ENCODE peak calls at places on chromosomes 7 and 10, in seven cellular contexts. One of them, this sample, is unnamed.

GRCh38 chr10:125054216-125054615 is 106.1 kb downstream of the CTBP2 start:
- DNase-seq in astrocyte: no peak
- DNase-seq in PC-3: no peak
- DNase-seq in K562: peak
- DNase-seq in mesendoderm: no peak
- DNase-seq in mammary epithelial cell: no peak
- DNase-seq in HCT116: no peak
- DNase-seq in this sample: no peak

GRCh38 chr7:43289826-43290225 is 177.4 kb downstream of the HECW1 start:
- DNase-seq in astrocyte: no peak
- DNase-seq in PC-3: no peak
- DNase-seq in K562: no peak
- DNase-seq in mesendoderm: peak
- DNase-seq in mammary epithelial cell: no peak
- DNase-seq in HCT116: no peak
- DNase-seq in this sample: no peak

GRCh38 chr7:79666472-79666871 is 213.0 kb upstream of the MAGI2 start:
- DNase-seq in astrocyte: no peak
- DNase-seq in PC-3: no peak
- DNase-seq in K562: no peak
- DNase-seq in mesendoderm: no peak
- DNase-seq in mammary epithelial cell: no peak
- DNase-seq in HCT116: no peak
- DNase-seq in this sample: no peak

GRCh38 chr7:4634166-4634565 is 47.9 kb upstream of the FOXK1 start:
- DNase-seq in astrocyte: peak
- DNase-seq in PC-3: no peak
- DNase-seq in K562: no peak
- DNase-seq in mesendoderm: no peak
- DNase-seq in mammary epithelial cell: no peak
- DNase-seq in HCT116: no peak
- DNase-seq in this sample: no peak

GRCh38 chr7:34939175-34939574 is 98.1 kb downstream of the DPY19L1 start:
- DNase-seq in astrocyte: peak
- DNase-seq in PC-3: peak
- DNase-seq in K562: no peak
- DNase-seq in mesendoderm: peak
- DNase-seq in mammary epithelial cell: no peak
- DNase-seq in HCT116: no peak
- DNase-seq in this sample: no peak

GRCh38 chr10:7337431-7338171 is 73.2 kb downstream of the SFMBT2 start:
- DNase-seq in astrocyte: no peak
- DNase-seq in PC-3: no peak
- DNase-seq in K562: no peak
- DNase-seq in mesendoderm: no peak
- DNase-seq in mammary epithelial cell: no peak
- DNase-seq in HCT116: no peak
- DNase-seq in this sample: no peak

GRCh38 chr10:21047511-21047910 is 150.4 kb upstream of the NEBL start:
- DNase-seq in astrocyte: peak
- DNase-seq in PC-3: peak
- DNase-seq in K562: no peak
- DNase-seq in mesendoderm: no peak
- DNase-seq in mammary epithelial cell: no peak
- DNase-seq in HCT116: no peak
- DNase-seq in this sample: peak

GRCh38 chr7:63900394-63901203 is 98.0 kb upstream of the ZNF722 start:
- DNase-seq in astrocyte: no peak
- DNase-seq in PC-3: peak
- DNase-seq in K562: peak
- DNase-seq in mesendoderm: no peak
- DNase-seq in mammary epithelial cell: no peak
- DNase-seq in HCT116: no peak
- DNase-seq in this sample: peak

GRCh38 chr10:5976689-5977470 is 463 bp downstream of the IL15RA start:
- DNase-seq in astrocyte: peak
- DNase-seq in PC-3: peak
- DNase-seq in K562: peak
- DNase-seq in mesendoderm: peak
- DNase-seq in mammary epithelial cell: peak
- DNase-seq in HCT116: peak
- DNase-seq in this sample: no peak

GRCh38 chr7:114048386-114049235 is 129.8 kb upstream of the PPP1R3A start:
- DNase-seq in astrocyte: peak
- DNase-seq in PC-3: peak
- DNase-seq in K562: no peak
- DNase-seq in mesendoderm: no peak
- DNase-seq in mammary epithelial cell: no peak
- DNase-seq in HCT116: no peak
- DNase-seq in this sample: peak

GRCh38 chr10:20166291-20166690 is 350.1 kb downstream of the PLXDC2 start:
- DNase-seq in astrocyte: no peak
- DNase-seq in PC-3: no peak
- DNase-seq in K562: no peak
- DNase-seq in mesendoderm: no peak
- DNase-seq in mammary epithelial cell: no peak
- DNase-seq in HCT116: no peak
- DNase-seq in this sample: no peak

GRCh38 chr7:11833431-11833830 is 1.4 kb upstream of the THSD7A start:
- DNase-seq in astrocyte: no peak
- DNase-seq in PC-3: no peak
- DNase-seq in K562: no peak
- DNase-seq in mesendoderm: peak
- DNase-seq in mammary epithelial cell: no peak
- DNase-seq in HCT116: no peak
- DNase-seq in this sample: no peak

GRCh38 chr7:32250494-32251260 is 180.5 kb upstream of the PDE1C start:
- DNase-seq in astrocyte: no peak
- DNase-seq in PC-3: no peak
- DNase-seq in K562: no peak
- DNase-seq in mesendoderm: no peak
- DNase-seq in mammary epithelial cell: no peak
- DNase-seq in HCT116: no peak
- DNase-seq in this sample: no peak

GRCh38 chr10:43953672-43954071 is 305.0 kb upstream of the ZNF32 start:
- DNase-seq in astrocyte: no peak
- DNase-seq in PC-3: no peak
- DNase-seq in K562: no peak
- DNase-seq in mesendoderm: no peak
- DNase-seq in mammary epithelial cell: no peak
- DNase-seq in HCT116: no peak
- DNase-seq in this sample: no peak

GRCh38 chr7:71871446-71871845 is 540.7 kb downstream of the CALN1 start:
- DNase-seq in astrocyte: no peak
- DNase-seq in PC-3: no peak
- DNase-seq in K562: peak
- DNase-seq in mesendoderm: peak
- DNase-seq in mammary epithelial cell: no peak
- DNase-seq in HCT116: no peak
- DNase-seq in this sample: no peak

GRCh38 chr10:48249763-48250351 is 24.6 kb downstream of the FRMPD2 start:
- DNase-seq in astrocyte: no peak
- DNase-seq in PC-3: no peak
- DNase-seq in K562: no peak
- DNase-seq in mesendoderm: no peak
- DNase-seq in mammary epithelial cell: no peak
- DNase-seq in HCT116: no peak
- DNase-seq in this sample: no peak

GRCh38 chr7:13871008-13871407 is 118.5 kb downstream of the ETV1 start:
- DNase-seq in astrocyte: no peak
- DNase-seq in PC-3: no peak
- DNase-seq in K562: no peak
- DNase-seq in mesendoderm: no peak
- DNase-seq in mammary epithelial cell: no peak
- DNase-seq in HCT116: no peak
- DNase-seq in this sample: no peak

GRCh38 chr7:40824461-40824860 is 689.7 kb downstream of the SUGCT start:
- DNase-seq in astrocyte: no peak
- DNase-seq in PC-3: peak
- DNase-seq in K562: no peak
- DNase-seq in mesendoderm: no peak
- DNase-seq in mammary epithelial cell: peak
- DNase-seq in HCT116: no peak
- DNase-seq in this sample: no peak

GRCh38 chr7:133009853-133010252 is 72.0 kb downstream of the CHCHD3 start:
- DNase-seq in astrocyte: no peak
- DNase-seq in PC-3: no peak
- DNase-seq in K562: no peak
- DNase-seq in mesendoderm: no peak
- DNase-seq in mammary epithelial cell: no peak
- DNase-seq in HCT116: no peak
- DNase-seq in this sample: no peak

GRCh38 chr7:37645276-37646040 is 38.1 kb upstream of the GPR141 start:
- DNase-seq in astrocyte: no peak
- DNase-seq in PC-3: no peak
- DNase-seq in K562: no peak
- DNase-seq in mesendoderm: no peak
- DNase-seq in mammary epithelial cell: no peak
- DNase-seq in HCT116: no peak
- DNase-seq in this sample: no peak

GRCh38 chr10:117755615-117756014 is 213.1 kb downstream of the EMX2 start:
- DNase-seq in astrocyte: no peak
- DNase-seq in PC-3: no peak
- DNase-seq in K562: no peak
- DNase-seq in mesendoderm: no peak
- DNase-seq in mammary epithelial cell: no peak
- DNase-seq in HCT116: no peak
- DNase-seq in this sample: no peak

GRCh38 chr7:138796038-138796580 is 1.7 kb upstream of the TMEM213 start:
- DNase-seq in astrocyte: no peak
- DNase-seq in PC-3: no peak
- DNase-seq in K562: no peak
- DNase-seq in mesendoderm: no peak
- DNase-seq in mammary epithelial cell: no peak
- DNase-seq in HCT116: no peak
- DNase-seq in this sample: no peak
- H3K4me2 ChIP-seq in astrocyte: no peak
- H3K4me2 ChIP-seq in PC-3: no peak
- H3K4me2 ChIP-seq in K562: no peak
- H3K4me2 ChIP-seq in mesendoderm: no peak
- H3K4me2 ChIP-seq in mammary epithelial cell: no peak
- H3K4me2 ChIP-seq in HCT116: no peak
- H3K4me2 ChIP-seq in this sample: no peak

DNA sequence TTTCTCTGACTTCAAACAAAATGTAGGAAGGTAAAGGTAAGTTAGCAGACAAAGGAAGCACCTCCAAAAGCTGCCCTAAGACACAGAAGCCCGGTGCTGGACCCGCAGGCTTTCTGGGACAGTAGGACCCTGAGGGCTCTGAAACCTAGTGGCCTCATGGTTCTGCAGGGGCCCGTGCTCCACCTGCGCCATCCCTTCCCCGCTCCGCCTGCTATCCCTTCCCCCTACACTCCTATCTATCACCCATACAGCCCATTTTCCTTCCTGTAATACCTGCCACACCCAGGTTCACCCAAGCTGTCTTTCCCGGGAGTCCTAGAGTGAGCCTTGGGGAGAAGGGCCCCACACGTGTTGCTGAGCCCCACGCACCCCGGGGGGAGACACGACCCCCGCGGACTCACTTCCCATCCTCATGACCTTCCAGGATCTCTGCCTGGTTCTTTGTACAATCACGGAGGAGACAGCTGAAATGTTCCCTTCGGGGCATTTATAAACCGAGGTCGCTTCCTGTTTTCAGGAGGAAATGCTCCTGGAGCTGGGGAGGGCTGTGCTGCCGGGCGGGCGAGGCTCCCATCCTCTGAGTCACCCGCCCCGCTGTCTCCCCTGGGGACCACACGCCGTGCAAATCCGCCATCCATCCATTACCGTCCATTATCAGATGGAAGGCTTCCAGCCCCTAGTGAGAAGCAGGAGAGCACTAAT is 251.7 kb upstream of the PITRM1 start:
- DNase-seq in astrocyte: peak
- DNase-seq in PC-3: peak
- DNase-seq in K562: no peak
- DNase-seq in mesendoderm: peak
- DNase-seq in mammary epithelial cell: no peak
- DNase-seq in HCT116: peak
- DNase-seq in this sample: peak
- H3K4me2 ChIP-seq in astrocyte: peak
- H3K4me2 ChIP-seq in PC-3: peak
- H3K4me2 ChIP-seq in K562: no peak
- H3K4me2 ChIP-seq in mesendoderm: no peak
- H3K4me2 ChIP-seq in mammary epithelial cell: no peak
- H3K4me2 ChIP-seq in HCT116: peak
- H3K4me2 ChIP-seq in this sample: no peak

DNA sequence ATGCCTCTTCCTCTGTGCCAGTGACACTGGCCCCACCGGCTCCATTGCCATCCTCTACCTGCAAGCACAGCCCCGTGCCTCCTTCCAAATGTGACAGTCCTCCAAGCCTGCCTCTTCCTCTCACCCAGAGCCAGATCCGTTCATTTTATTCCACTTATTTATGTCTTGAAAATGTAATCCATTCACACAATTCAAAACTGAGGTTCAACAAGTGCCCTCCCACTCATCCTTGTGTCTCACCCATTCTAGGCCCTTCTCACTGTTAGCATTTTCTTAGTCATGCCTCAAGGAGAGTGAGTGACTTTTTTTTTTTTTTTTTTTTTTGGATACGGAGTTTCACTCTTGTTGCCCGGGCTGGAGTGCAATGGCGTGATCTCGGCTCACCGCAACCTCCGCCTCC is 41.7 kb downstream of the FKBP6 start:
- DNase-seq in astrocyte: no peak
- DNase-seq in PC-3: no peak
- DNase-seq in K562: peak
- DNase-seq in mesendoderm: no peak
- DNase-seq in mammary epithelial cell: no peak
- DNase-seq in HCT116: no peak
- DNase-seq in this sample: no peak
- H3K4me2 ChIP-seq in astrocyte: no peak
- H3K4me2 ChIP-seq in PC-3: no peak
- H3K4me2 ChIP-seq in K562: no peak
- H3K4me2 ChIP-seq in mesendoderm: no peak
- H3K4me2 ChIP-seq in mammary epithelial cell: no peak
- H3K4me2 ChIP-seq in HCT116: no peak
- H3K4me2 ChIP-seq in this sample: no peak

GRCh38 chr10:92242380-92242779 is 48.5 kb downstream of the CPEB3 start:
- DNase-seq in astrocyte: no peak
- DNase-seq in PC-3: no peak
- DNase-seq in K562: no peak
- DNase-seq in mesendoderm: no peak
- DNase-seq in mammary epithelial cell: no peak
- DNase-seq in HCT116: no peak
- DNase-seq in this sample: no peak
- H3K4me2 ChIP-seq in astrocyte: no peak
- H3K4me2 ChIP-seq in PC-3: peak
- H3K4me2 ChIP-seq in K562: no peak
- H3K4me2 ChIP-seq in mesendoderm: no peak
- H3K4me2 ChIP-seq in mammary epithelial cell: no peak
- H3K4me2 ChIP-seq in HCT116: peak
- H3K4me2 ChIP-seq in this sample: no peak

GRCh38 chr7:128003787-128004186 is 27.4 kb downstream of the LRRC4 start:
- DNase-seq in astrocyte: no peak
- DNase-seq in PC-3: no peak
- DNase-seq in K562: no peak
- DNase-seq in mesendoderm: no peak
- DNase-seq in mammary epithelial cell: no peak
- DNase-seq in HCT116: no peak
- DNase-seq in this sample: no peak
- H3K4me2 ChIP-seq in astrocyte: no peak
- H3K4me2 ChIP-seq in PC-3: no peak
- H3K4me2 ChIP-seq in K562: no peak
- H3K4me2 ChIP-seq in mesendoderm: no peak
- H3K4me2 ChIP-seq in mammary epithelial cell: no peak
- H3K4me2 ChIP-seq in HCT116: no peak
- H3K4me2 ChIP-seq in this sample: no peak

This sample was measured in trophoblast cell.